ENCODE peak calls at places on chromosomes 11 and 22, in five cellular contexts. O is tibial nerve, M is heart left ventricle, K is AG10803, U is cardiac fibroblast. H is an unnamed sample.

GRCh38 chr11:124077266-124077665 is 36.1 kb upstream of the OR10G7 start:
- DNase-seq in O (no peak), M (no peak), K (no peak), U (no peak), H (no peak)

GRCh38 chr11:129418039-129418438 is 42.4 kb downstream of the BARX2 start:
- DNase-seq in O (no peak), M (no peak), K (no peak), U (no peak), H (no peak)

GRCh38 chr11:67491276-67492068 is 8.6 kb downstream of the AIP start:
- DNase-seq in O (no peak), M (no peak), K (no peak), U (no peak), H (no peak)

GRCh38 chr11:45879803-45880685 is 5.4 kb upstream of the MAPK8IP1 start:
- DNase-seq in O (no peak), M (no peak), K (peak), U (peak), H (no peak)

GRCh38 chr11:113339909-113340569 is 25.7 kb downstream of the TTC12 start:
- DNase-seq in O (no peak), M (no peak), K (no peak), U (no peak), H (no peak)

GRCh38 chr11:36249271-36249670 is 40.0 kb downstream of the COMMD9 start:
- DNase-seq in O (no peak), M (no peak), K (peak), U (peak), H (peak)

GRCh38 chr22:33325232-33326004 is 267.2 kb upstream of the SYN3 start:
- DNase-seq in O (no peak), M (no peak), K (no peak), U (no peak), H (no peak)

GRCh38 chr11:2943711-2944118 is 14.5 kb upstream of the PHLDA2 start:
- DNase-seq in O (no peak), M (no peak), K (no peak), U (no peak), H (no peak)

GRCh38 chr11:26276798-26277424 is 55.0 kb upstream of the ANO3 start:
- DNase-seq in O (peak), M (peak), K (peak), U (peak), H (peak)

GRCh38 chr11:1130276-1131032 is 27.3 kb upstream of the MUC5AC start:
- DNase-seq in O (no peak), M (peak), K (no peak), U (no peak), H (no peak)

GRCh38 chr11:6505577-6506240 is 8.6 kb downstream of the DNHD1 start:
- DNase-seq in O (peak), M (no peak), K (peak), U (peak), H (no peak)

GRCh38 chr22:41696714-41697113 is 2.6 kb upstream of the MEI1 start:
- DNase-seq in O (no peak), M (peak), K (no peak), U (no peak), H (no peak)

GRCh38 chr22:29998627-29999026 is 81.6 kb upstream of the HORMAD2 start:
- DNase-seq in O (no peak), M (no peak), K (no peak), U (peak), H (no peak)

GRCh38 chr11:77784572-77784971 is 36.0 kb downstream of the RSF1 start:
- DNase-seq in O (no peak), M (no peak), K (no peak), U (no peak), H (no peak)

GRCh38 chr11:67119577-67120391 is 721 bp downstream of the KDM2A start:
- DNase-seq in O (peak), M (peak), K (no peak), U (peak), H (no peak)

GRCh38 chr11:1919428-1920127 is at the start of gene TNNT3:
- DNase-seq in O (no peak), M (peak), K (no peak), U (peak), H (no peak)

GRCh38 chr11:133710241-133710640 is 135.1 kb downstream of the SPATA19 start:
- DNase-seq in O (no peak), M (no peak), K (no peak), U (no peak), H (no peak)

GRCh38 chr22:27913162-27913741 is 5.8 kb downstream of the PITPNB start:
- DNase-seq in O (no peak), M (no peak), K (no peak), U (no peak), H (no peak)

GRCh38 chr22:47618611-47619010 is 856.2 kb downstream of the TBC1D22A start:
- DNase-seq in O (no peak), M (no peak), K (no peak), U (no peak), H (no peak)

GRCh38 chr11:61747389-61748285 is 4.8 kb upstream of the MYRF start:
- DNase-seq in O (peak), M (peak), K (peak), U (peak), H (no peak)

GRCh38 chr22:19635644-19636043 is 78.7 kb upstream of the SEPTIN5 start:
- DNase-seq in O (no peak), M (no peak), K (no peak), U (no peak), H (no peak)

GRCh38 chr11:85815186-85815911 is 4.4 kb upstream of the SYTL2 start:
- DNase-seq in O (no peak), M (no peak), K (peak), U (peak), H (no peak)

GRCh38 chr22:37220543-37220968 is 8.3 kb upstream of the SSTR3 start:
- DNase-seq in O (no peak), M (no peak), K (no peak), U (no peak), H (no peak)

GRCh38 chr11:12276356-12276755 is 101.0 kb upstream of the PARVA start:
- DNase-seq in O (no peak), M (no peak), K (no peak), U (no peak), H (no peak)

GRCh38 chr22:18050065-18050464 is 25.7 kb upstream of the MICAL3 start:
- DNase-seq in O (no peak), M (no peak), K (no peak), U (no peak), H (no peak)

GRCh38 chr11:10923886-10924285 is 66.0 kb upstream of the ZBED5 start:
- DNase-seq in O (no peak), M (no peak), K (no peak), U (no peak), H (no peak)

GRCh38 chr11:17637901-17638300 is 81.5 kb upstream of the MYOD1 start:
- DNase-seq in O (no peak), M (no peak), K (no peak), U (no peak), H (no peak)

GRCh38 chr11:134639586-134640330 is 227.7 kb upstream of the B3GAT1 start:
- DNase-seq in O (no peak), M (no peak), K (no peak), U (no peak), H (no peak)

GRCh38 chr11:47406896-47407745 is 1.3 kb upstream of the SLC39A13 start:
- DNase-seq in O (no peak), M (no peak), K (peak), U (no peak), H (no peak)

GRCh38 chr11:4684631-4685285 is 12.9 kb downstream of the OR51E2 start:
- DNase-seq in O (no peak), M (no peak), K (no peak), U (no peak), H (no peak)

GRCh38 chr22:38017272-38017920 is 33.0 kb upstream of the SOX10 start:
- DNase-seq in O (peak), M (peak), K (peak), U (peak), H (no peak)

GRCh38 chr22:37193629-37194191 is 5.7 kb upstream of the C1QTNF6 start:
- DNase-seq in O (no peak), M (peak), K (peak), U (peak), H (no peak)

GRCh38 chr22:49789289-49790141 is 38.2 kb downstream of the BRD1 start:
- DNase-seq in O (peak), M (peak), K (peak), U (peak), H (no peak)

GRCh38 chr11:28836285-28837081 is 728.3 kb downstream of the METTL15 start:
- DNase-seq in O (no peak), M (no peak), K (peak), U (peak), H (peak)

GRCh38 chr22:43411040-43411919 is 534 bp upstream of the MPPED1 start:
- DNase-seq in O (no peak), M (no peak), K (no peak), U (no peak), H (no peak)
- H3K4me3 ChIP-seq in O (peak), M (no peak), K (no peak), U (no peak), H (no peak)

DNA sequence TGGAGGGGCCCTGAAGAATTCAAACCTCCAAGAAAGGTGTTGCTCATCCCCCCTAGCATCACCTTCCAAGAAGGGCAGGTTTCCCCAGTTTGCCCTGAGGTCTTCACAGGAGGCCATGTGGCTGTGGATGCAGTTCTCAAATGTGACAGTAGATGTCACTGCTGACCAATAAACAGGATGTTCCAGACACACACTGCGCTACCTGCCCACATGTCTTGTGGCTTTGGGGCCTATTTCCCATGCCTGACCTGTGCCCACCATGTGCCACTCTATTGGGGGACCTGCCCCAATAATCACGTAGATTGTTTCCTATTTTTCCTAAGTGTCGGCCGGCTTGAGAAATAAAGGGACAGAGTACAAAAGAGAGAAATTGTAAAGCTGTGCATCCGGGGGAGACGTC is 4.5 kb downstream of the GSTT2 start:
- DNase-seq in O (no peak), M (no peak), K (no peak), U (no peak), H (no peak)
- TF ChIP-seq CTCF in O (no peak), M (peak), K (peak), U (no peak), H (no peak)

GRCh38 chr22:44930711-44931035 is 79.1 kb downstream of the PHF21B start:
- DNase-seq in O (no peak), M (no peak), K (no peak), U (no peak), H (no peak)

GRCh38 chr22:44928711-44929347 is 81.0 kb downstream of the PHF21B start:
- DNase-seq in O (no peak), M (no peak), K (no peak), U (no peak), H (no peak)

GRCh38 chr22:44930016-44930710 is 79.6 kb downstream of the PHF21B start:
- DNase-seq in O (no peak), M (no peak), K (no peak), U (no peak), H (no peak)

GRCh38 chr22:44928064-44928463 is 81.7 kb downstream of the PHF21B start:
- DNase-seq in O (no peak), M (no peak), K (no peak), U (no peak), H (no peak)

DNA sequence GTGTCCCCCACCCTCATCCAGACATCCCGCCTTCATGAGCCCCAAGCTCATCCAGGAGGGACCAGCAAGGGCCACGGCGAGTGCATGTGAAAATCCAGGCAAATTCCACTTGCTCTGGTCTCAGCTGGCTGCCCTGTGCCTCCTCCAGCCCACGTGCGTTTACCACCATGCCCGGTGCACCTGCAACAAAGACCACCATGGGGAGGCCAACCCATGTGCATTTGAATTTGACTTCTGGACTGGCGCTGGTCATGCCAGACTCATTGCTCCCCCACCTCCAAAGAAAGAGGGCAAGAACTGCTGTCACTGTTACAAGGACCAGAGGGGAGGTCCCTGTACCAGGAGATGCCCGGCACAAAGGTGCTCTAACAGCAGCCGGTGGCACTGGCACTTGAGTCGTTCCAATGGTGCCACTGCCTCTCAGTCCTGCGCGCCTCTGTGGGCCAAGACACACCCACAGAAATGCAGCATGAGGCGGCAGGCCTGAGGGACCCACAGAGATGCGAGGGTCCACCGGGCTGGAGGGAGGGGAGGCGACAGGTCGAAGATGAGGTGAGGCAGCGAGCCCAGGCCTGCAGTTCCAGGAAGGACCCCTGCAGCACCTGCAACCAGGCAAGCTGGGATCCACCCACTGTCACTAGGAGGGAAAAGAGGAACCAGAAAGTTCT is 80.3 kb downstream of the PHF21B start:
- DNase-seq in O (no peak), M (no peak), K (no peak), U (no peak), H (no peak)
- H3K4me3 ChIP-seq in O (no peak), M (no peak), K (no peak), U (no peak), H (no peak)

GRCh38 chr22:35627267-35628041 is 10.3 kb upstream of the MB start:
- DNase-seq in O (peak), M (peak), K (peak), U (peak), H (peak)
- TF ChIP-seq CTCF in O (peak), M (peak), K (peak), U (peak), H (peak)

GRCh38 chr11:69003301-69003865 is 9.7 kb downstream of the MRGPRF start:
- DNase-seq in O (no peak), M (no peak), K (no peak), U (no peak), H (no peak)
- H3K4me3 ChIP-seq in O (no peak), M (no peak), K (no peak), U (no peak), H (no peak)

DNA sequence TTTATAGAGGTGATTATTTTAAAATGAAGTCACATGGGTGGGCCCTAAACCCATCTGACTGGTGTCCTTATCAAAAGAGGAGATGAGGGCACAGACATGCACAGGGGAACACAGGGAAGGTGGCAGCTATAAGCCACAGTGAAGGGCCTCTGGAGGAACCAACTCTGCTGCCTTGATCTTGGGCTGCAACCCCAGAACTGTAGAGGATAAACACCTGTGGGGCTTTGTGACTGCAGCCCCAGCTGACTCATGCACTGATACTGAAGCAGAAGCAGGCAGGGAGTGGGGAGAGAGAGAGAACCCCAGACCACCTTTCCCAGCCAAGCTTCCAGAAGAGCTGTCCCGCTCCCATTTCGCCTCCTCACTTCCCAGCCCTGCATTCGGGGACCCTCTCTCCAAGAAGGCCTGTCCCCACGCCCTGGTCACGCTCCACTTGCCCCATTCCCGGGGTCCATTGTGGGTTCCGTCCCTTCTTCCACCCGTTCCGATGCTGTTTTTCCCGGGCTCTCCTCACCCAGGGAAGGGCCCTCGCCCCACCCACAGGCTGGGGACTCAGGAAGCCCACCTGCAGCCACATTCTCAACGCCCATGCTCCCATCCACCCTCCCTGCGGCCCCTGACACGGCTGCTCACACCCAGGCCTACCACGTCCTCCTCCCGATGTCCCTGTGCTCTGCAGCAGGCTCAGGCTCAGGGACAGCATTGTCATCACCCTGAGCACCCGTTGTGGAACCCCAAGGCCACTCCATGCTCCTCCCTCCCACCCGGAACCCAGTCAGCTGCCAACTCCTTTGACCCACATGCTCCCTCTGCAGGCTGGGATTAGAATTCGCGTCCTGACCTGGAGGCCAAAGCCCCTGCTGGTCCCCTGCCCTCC is 90.8 kb upstream of the SHANK2 start:
- DNase-seq in O (no peak), M (no peak), K (peak), U (peak), H (no peak)
- TF ChIP-seq CTCF in O (peak), M (no peak), K (peak), U (peak), H (peak)